ENCODE peak calls at places on chromosomes 7 and 10, in six cellular contexts. C is uterus, J is BJ, B is HCT116, P is ELR, L is GM12878. H is an unnamed sample.

GRCh38 chr7:137755438-137755837 is 91.3 kb downstream of the DGKI start:
- DNase-seq in C (no peak), J (no peak), B (no peak), P (no peak), L (no peak), H (no peak)

GRCh38 chr10:126972622-126973414 is 67.6 kb downstream of the DOCK1 start:
- DNase-seq in C (no peak), J (peak; percentile 92), B (no peak), P (peak; percentile 91), L (no peak), H (peak; percentile 17)

GRCh38 chr10:29681700-29682444 is 47.1 kb upstream of the SVIL start:
- DNase-seq in C (no peak), J (no peak), B (no peak), P (no peak), L (no peak), H (peak; percentile 5)

GRCh38 chr10:13904053-13904452 is 317.3 kb downstream of the PRPF18 start:
- DNase-seq in C (no peak), J (no peak), B (no peak), P (no peak), L (no peak), H (no peak)

GRCh38 chr10:73649876-73650536 is 5.8 kb downstream of the SYNPO2L start:
- DNase-seq in C (no peak), J (peak; percentile 12), B (no peak), P (peak; percentile 68), L (no peak), H (no peak)

GRCh38 chr7:109782806-109783205 is 1213.1 kb downstream of the DNAJB9 start:
- DNase-seq in C (no peak), J (no peak), B (no peak), P (no peak), L (no peak), H (no peak)

GRCh38 chr7:153887756-153888591 is 164.2 kb upstream of the DPP6 start:
- DNase-seq in C (no peak), J (no peak), B (no peak), P (no peak), L (no peak), H (no peak)

GRCh38 chr10:131859341-131860020 is 41.3 kb upstream of the PPP2R2D start:
- DNase-seq in C (peak; percentile 0), J (no peak), B (no peak), P (no peak), L (no peak), H (no peak)

GRCh38 chr10:126011995-126012394 is 115.6 kb downstream of the FANK1 start:
- DNase-seq in C (no peak), J (no peak), B (no peak), P (no peak), L (no peak), H (no peak)

GRCh38 chr10:98267894-98268693 is at the start of gene LOXL4:
- DNase-seq in C (peak; percentile 62), J (no peak), B (no peak), P (peak; percentile 45), L (no peak), H (no peak)

GRCh38 chr7:12949060-12950045 is 261.9 kb downstream of the ARL4A start:
- DNase-seq in C (no peak), J (no peak), B (no peak), P (no peak), L (no peak), H (no peak)

GRCh38 chr7:86848226-86848625 is 204.5 kb downstream of the GRM3 start:
- DNase-seq in C (no peak), J (no peak), B (no peak), P (no peak), L (no peak), H (peak; percentile 12)

GRCh38 chr7:157001920-157002818 is 8.3 kb downstream of the MNX1 start:
- DNase-seq in C (no peak), J (no peak), B (no peak), P (no peak), L (no peak), H (no peak)